ENCODE peak calls at places on chromosomes 3 and 15, in six cellular contexts. F is IMR-90, N is A549, J is K562, Y is GM12878, E is HepG2. B is an unnamed sample.

GRCh38 chr15:74202461-74203401 is at the start of gene STRA6:
- DNase-seq in F (no peak), N (peak), J (peak), Y (no peak), E (peak), B (peak)

GRCh38 chr3:23834082-23834870 is 28.5 kb downstream of the UBE2E1 start:
- DNase-seq in F (no peak), N (no peak), J (no peak), Y (no peak), E (no peak), B (no peak)

GRCh38 chr3:141708367-141708766 is 29.7 kb upstream of the RNF7 start:
- DNase-seq in F (peak), N (no peak), J (no peak), Y (no peak), E (no peak), B (no peak)

GRCh38 chr15:79003896-79004295 is 59.0 kb upstream of the CTSH start:
- DNase-seq in F (no peak), N (no peak), J (no peak), Y (no peak), E (no peak), B (no peak)

GRCh38 chr15:32833323-32833944 is 115.6 kb downstream of the GREM1 start:
- DNase-seq in F (peak), N (no peak), J (no peak), Y (no peak), E (no peak), B (no peak)

GRCh38 chr3:127005864-127006500 is 23.1 kb downstream of the PLXNA1 start:
- DNase-seq in F (peak), N (no peak), J (no peak), Y (no peak), E (no peak), B (no peak)

GRCh38 chr15:59862191-59863155 is 141.6 kb upstream of the FOXB1 start:
- DNase-seq in F (no peak), N (no peak), J (no peak), Y (no peak), E (no peak), B (no peak)

GRCh38 chr15:48120751-48121150 is at the start of gene SLC24A5:
- DNase-seq in F (no peak), N (no peak), J (no peak), Y (no peak), E (no peak), B (no peak)

GRCh38 chr3:186790261-186790981 is 7.0 kb downstream of the EIF4A2 start:
- DNase-seq in F (peak), N (peak), J (peak), Y (no peak), E (peak), B (no peak)

GRCh38 chr15:78139564-78139963 is 8.3 kb upstream of the CIB2 start:
- DNase-seq in F (no peak), N (no peak), J (no peak), Y (no peak), E (no peak), B (no peak)

GRCh38 chr3:81336470-81336869 is 425.0 kb downstream of the GBE1 start:
- DNase-seq in F (no peak), N (no peak), J (no peak), Y (no peak), E (no peak), B (no peak)

GRCh38 chr15:59976480-59976879 is 27.6 kb upstream of the FOXB1 start:
- DNase-seq in F (no peak), N (no peak), J (no peak), Y (peak), E (no peak), B (no peak)

GRCh38 chr3:71645140-71645539 is 61.6 kb upstream of the FOXP1 start:
- DNase-seq in F (no peak), N (no peak), J (no peak), Y (no peak), E (no peak), B (no peak)

GRCh38 chr15:91950631-91951384 is 97.3 kb downstream of the SLCO3A1 start:
- DNase-seq in F (peak), N (no peak), J (no peak), Y (no peak), E (no peak), B (peak)

GRCh38 chr3:150165396-150166094 is 194.8 kb upstream of the PFN2 start:
- DNase-seq in F (no peak), N (no peak), J (no peak), Y (no peak), E (no peak), B (no peak)

GRCh38 chr3:165895919-165896318 is 58.7 kb upstream of the BCHE start:
- DNase-seq in F (no peak), N (peak), J (peak), Y (no peak), E (peak), B (peak)

GRCh38 chr15:67550522-67550921 is 8.0 kb downstream of the MAP2K5 start:
- DNase-seq in F (peak), N (no peak), J (peak), Y (no peak), E (no peak), B (no peak)

GRCh38 chr15:48040166-48040817 is 80.5 kb upstream of the SLC24A5 start:
- DNase-seq in F (peak), N (no peak), J (no peak), Y (no peak), E (no peak), B (no peak)

GRCh38 chr3:153785901-153786300 is 335.3 kb upstream of the ARHGEF26 start:
- DNase-seq in F (no peak), N (peak), J (no peak), Y (no peak), E (no peak), B (no peak)

GRCh38 chr3:86766331-86766730 is 224.6 kb downstream of the VGLL3 start:
- DNase-seq in F (no peak), N (no peak), J (no peak), Y (no peak), E (no peak), B (no peak)

GRCh38 chr3:11600501-11601282 is 43.0 kb downstream of the VGLL4 start:
- DNase-seq in F (peak), N (peak), J (no peak), Y (no peak), E (peak), B (no peak)

GRCh38 chr15:82890338-82891024 is 62.0 kb downstream of the HOMER2 start:
- DNase-seq in F (peak), N (no peak), J (no peak), Y (no peak), E (no peak), B (peak)

GRCh38 chr3:172148702-172149565 is 109.6 kb downstream of the FNDC3B start:
- DNase-seq in F (no peak), N (no peak), J (no peak), Y (no peak), E (no peak), B (no peak)

GRCh38 chr15:31457161-31457560 is 130.5 kb downstream of the KLF13 start:
- DNase-seq in F (no peak), N (peak), J (no peak), Y (no peak), E (no peak), B (no peak)

GRCh38 chr3:138442996-138443395 is 8.6 kb downstream of the ESYT3 start:
- DNase-seq in F (no peak), N (no peak), J (no peak), Y (no peak), E (no peak), B (no peak)

GRCh38 chr3:15667484-15667883 is 65.9 kb downstream of the BTD start:
- DNase-seq in F (no peak), N (no peak), J (no peak), Y (peak), E (no peak), B (no peak)

GRCh38 chr3:65493371-65493882 is 545.3 kb downstream of the MAGI1 start:
- DNase-seq in F (no peak), N (no peak), J (no peak), Y (no peak), E (no peak), B (no peak)

GRCh38 chr3:130901463-130902204 is 7.8 kb downstream of the ATP2C1 start:
- DNase-seq in F (no peak), N (peak), J (no peak), Y (no peak), E (no peak), B (no peak)

GRCh38 chr15:40190591-40190990 is 29.7 kb downstream of the BUB1B start:
- DNase-seq in F (peak), N (peak), J (no peak), Y (no peak), E (no peak), B (no peak)
- TF ChIP-seq RAD21 in F (no peak), N (no peak), J (no peak), Y (no peak), E (no peak), B (no peak)

GRCh38 chr3:156705761-156706631 is 31.6 kb downstream of the TIPARP start:
- DNase-seq in F (peak), N (no peak), J (no peak), Y (no peak), E (peak), B (no peak)
- TF ChIP-seq SMC3 in F (peak), N (no peak), J (no peak), Y (no peak), E (no peak), B (no peak)

DNA sequence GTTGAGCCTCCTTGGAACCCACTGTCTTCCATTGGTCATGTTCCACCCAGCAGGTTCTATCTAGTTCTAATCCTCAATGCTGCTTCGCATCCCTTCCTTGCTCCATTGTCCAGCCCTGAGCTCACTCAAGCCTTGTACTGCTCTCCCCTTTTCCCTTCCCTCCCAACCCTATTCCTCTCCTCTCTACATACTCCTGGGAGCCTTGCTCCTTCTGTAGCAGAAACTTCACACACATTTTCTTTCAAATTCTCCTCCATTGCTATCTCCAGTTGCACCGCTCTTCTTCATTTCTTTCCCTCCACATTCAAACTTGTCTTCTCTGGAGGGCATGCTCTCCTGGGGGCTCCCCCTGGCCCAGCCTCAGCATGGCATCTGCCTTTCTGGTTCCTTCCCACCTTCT is 14.5 kb downstream of the NR1I2 start:
- DNase-seq in F (no peak), N (no peak), J (no peak), Y (no peak), E (no peak), B (no peak)
- TF ChIP-seq RAD21 in F (no peak), N (no peak), J (no peak), Y (no peak), E (no peak), B (no peak)

DNA sequence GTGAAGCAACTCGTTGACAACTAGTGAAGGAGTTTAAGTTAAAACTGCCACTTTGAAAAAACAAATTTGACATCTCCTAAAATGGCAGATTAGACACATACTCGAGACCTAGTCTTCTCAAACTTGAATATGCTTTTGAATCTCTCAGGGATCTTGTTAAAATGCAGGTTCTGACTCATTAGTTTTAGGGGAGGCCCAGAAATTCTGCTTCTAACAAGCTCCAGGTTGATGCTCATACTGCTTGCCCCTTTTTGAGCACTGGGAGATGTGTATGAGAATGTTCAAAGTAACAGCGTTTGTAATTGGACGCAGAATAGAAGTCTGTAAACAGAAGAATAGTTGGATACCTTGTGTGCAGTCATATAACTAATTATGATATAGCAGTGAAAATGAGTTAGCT is 1.6 kb downstream of the C3orf38 start:
- DNase-seq in F (no peak), N (no peak), J (no peak), Y (no peak), E (no peak), B (no peak)
- TF ChIP-seq SMC3 in F (no peak), N (no peak), J (no peak), Y (no peak), E (no peak), B (no peak)

DNA sequence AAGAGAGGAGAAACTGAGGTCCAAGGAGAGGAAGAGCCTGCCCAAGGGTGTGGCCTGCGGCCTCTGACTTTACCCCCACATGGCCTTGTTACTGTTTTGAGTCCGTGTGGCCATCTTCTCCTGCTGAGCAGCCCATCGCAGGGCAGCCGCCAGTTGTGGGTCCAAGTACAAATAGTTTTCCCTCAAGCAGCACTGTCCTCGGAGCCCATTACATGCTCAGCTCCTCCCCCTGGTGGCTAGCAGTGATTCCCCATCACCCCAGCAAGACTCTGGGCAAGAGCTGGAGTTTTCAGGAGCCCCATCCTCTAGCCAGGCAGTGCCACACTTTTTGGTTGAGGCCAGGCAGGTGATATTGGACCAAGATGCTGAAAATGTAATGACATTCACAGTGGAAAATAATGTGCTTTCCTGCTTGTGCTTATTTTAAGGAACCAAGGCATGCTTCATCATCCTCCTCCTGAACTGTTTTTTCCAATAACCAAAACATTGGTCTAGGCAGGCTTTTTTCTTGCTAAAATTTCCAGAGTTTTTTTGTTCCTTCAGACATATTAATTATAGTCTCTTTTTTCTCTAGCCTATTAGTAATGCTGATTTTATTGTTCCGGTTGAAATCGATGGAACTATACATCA is 23.2 kb upstream of the VILL start:
- DNase-seq in F (peak), N (peak), J (peak), Y (no peak), E (peak), B (peak)
- TF ChIP-seq RAD21 in F (peak), N (peak), J (peak), Y (peak), E (peak), B (peak)

DNA sequence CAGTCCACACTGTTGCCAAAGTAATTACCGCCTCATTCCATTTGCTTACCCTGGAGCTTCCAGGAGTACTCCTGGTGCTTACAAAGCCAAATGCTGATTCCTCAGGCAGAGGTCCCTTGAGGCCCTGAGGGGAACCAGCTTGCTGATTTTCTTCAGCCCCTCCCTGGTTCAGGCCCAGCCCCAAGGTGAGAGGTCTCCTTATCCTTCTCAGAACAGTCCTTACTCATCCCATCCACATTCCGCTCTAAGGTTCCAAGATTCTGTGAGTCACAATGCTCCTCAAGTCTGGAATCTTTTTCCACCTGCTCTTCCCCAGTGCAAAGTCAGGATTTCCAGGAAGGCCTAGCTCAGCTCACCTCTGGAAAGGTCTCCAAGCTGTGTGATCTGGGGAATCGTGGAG is 1.8 kb upstream of the ATP10A start:
- DNase-seq in F (peak), N (no peak), J (no peak), Y (no peak), E (no peak), B (no peak)
- TF ChIP-seq SMC3 in F (no peak), N (no peak), J (no peak), Y (no peak), E (no peak), B (no peak)

DNA sequence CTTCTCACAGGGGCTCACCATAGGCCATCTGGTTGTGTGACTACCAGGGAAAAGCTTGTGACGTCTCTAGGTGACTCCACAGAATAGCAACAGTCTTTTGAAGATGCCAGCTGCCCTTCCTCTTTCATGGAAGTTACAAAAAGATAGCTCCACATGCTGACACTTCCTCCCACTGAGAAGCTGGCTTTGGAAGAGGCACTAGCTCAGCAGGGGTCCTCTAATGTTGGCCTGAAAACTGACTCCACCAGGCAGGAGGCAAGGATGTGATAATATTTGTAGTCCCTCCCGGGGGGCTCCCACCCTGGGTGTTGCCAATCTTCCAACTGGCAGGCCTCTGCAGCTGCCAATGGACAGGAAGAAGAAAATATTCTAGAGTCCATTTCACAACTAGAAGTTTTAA is 343.5 kb downstream of the NEK10 start:
- DNase-seq in F (no peak), N (no peak), J (no peak), Y (no peak), E (no peak), B (no peak)
- TF ChIP-seq RAD21 in F (no peak), N (no peak), J (no peak), Y (no peak), E (no peak), B (no peak)

DNA sequence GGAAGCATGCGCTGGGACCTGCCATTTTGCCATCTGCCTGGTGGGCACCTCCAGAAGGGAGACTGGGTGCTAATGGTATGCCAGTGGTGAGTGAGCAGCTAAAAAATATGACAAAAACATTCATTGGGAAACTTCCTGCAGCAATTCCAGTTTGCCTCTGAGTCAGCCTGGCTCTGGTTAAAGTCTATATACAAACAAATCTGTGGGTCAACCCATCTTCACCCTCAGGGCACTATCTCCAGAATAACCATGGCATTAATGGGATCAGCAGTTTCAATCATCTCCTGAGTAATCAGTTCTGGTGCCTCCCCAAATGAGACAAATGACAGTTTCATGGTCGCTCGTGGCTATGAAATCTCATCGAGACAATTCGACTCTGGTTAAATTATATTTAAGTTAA is 21.5 kb downstream of the FRMD4B start:
- DNase-seq in F (no peak), N (no peak), J (no peak), Y (no peak), E (no peak), B (peak)
- TF ChIP-seq SMC3 in F (no peak), N (no peak), J (no peak), Y (no peak), E (no peak), B (no peak)

GRCh38 chr15:101322849-101323477 is 27.9 kb upstream of the SNRPA1 start:
- DNase-seq in F (no peak), N (no peak), J (no peak), Y (no peak), E (no peak), B (no peak)
- TF ChIP-seq RAD21 in F (no peak), N (no peak), J (no peak), Y (no peak), E (no peak), B (no peak)

DNA sequence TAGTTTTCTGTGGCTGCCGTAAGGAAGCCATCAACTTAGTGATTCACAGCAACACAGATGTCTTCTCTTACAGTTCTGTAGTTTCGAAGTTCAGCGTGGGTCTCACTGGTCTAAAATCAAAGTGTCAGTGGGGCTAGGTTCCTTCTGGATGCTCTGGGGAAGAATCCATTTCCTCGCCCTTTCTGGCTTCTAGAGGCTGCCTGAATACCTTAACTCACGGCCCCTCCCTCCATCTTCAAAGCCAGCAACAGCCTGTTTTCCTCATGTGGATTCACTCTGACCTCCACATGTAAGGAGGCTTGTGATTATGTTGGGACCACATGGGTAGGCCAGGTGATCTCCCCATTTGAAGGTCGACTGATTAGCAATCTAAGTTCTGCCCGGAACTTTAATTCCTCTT is 12.5 kb downstream of the ISG20 start:
- DNase-seq in F (peak), N (no peak), J (no peak), Y (no peak), E (no peak), B (no peak)
- TF ChIP-seq SMC3 in F (no peak), N (no peak), J (no peak), Y (no peak), E (no peak), B (no peak)

B was measured in SK-N-SH.